ENCODE peak calls at places on chromosome X, in nine cellular contexts. Q is CD4-positive, alpha-beta memory T cell; A is fibroblast of lung; Z is colonic mucosa; E is mesendoderm; T is psoas muscle; H is Peyer's patch; M is suprapubic skin; J is effector memory CD4-positive, alpha-beta T cell. X is an unnamed sample.

GRCh38 chrX:129808829-129809745 is 29.3 kb downstream of the SASH3 start:
- DNase-seq in Q (no peak), A (peak; percentile 47), Z (no peak), E (no peak), T (no peak), H (no peak), M (no peak), J (no peak), X (no peak)

GRCh38 chrX:150165776-150166610 is 197.1 kb upstream of the MAMLD1 start:
- DNase-seq in Q (no peak), A (peak; percentile 38), Z (no peak), E (no peak), T (no peak), H (no peak), M (no peak), J (no peak), X (no peak)

GRCh38 chrX:45747905-45748304 is 547.2 kb upstream of the DIPK2B start:
- DNase-seq in Q (no peak), A (peak; percentile 67), Z (no peak), E (no peak), T (no peak), H (no peak), M (no peak), J (no peak), X (no peak)

GRCh38 chrX:1679238-1679637 is 64.4 kb downstream of the ASMT start:
- DNase-seq in Q (peak; percentile 58), A (peak; percentile 6), Z (no peak), E (no peak), T (no peak), H (no peak), M (no peak), J (peak; percentile 19), X (no peak)

GRCh38 chrX:50157545-50158125 is 43.2 kb downstream of the AKAP4 start:
- DNase-seq in Q (no peak), A (no peak), Z (peak; percentile 64), E (no peak), T (no peak), H (peak; percentile 48), M (no peak), J (no peak), X (no peak)

GRCh38 chrX:71935542-71935941 is 24.9 kb downstream of the NHSL2 start:
- DNase-seq in Q (no peak), A (no peak), Z (no peak), E (peak; percentile 52), T (peak; percentile 53), H (no peak), M (no peak), J (no peak), X (peak; percentile 6)

GRCh38 chrX:101385795-101386541 is at the start of gene BTK:
- DNase-seq in Q (no peak), A (no peak), Z (no peak), E (peak; percentile 22), T (no peak), H (no peak), M (no peak), J (no peak), X (no peak)

GRCh38 chrX:130560558-130560957 is 158.8 kb downstream of the RBMX2 start:
- DNase-seq in Q (no peak), A (no peak), Z (no peak), E (no peak), T (no peak), H (no peak), M (no peak), J (no peak), X (no peak)

GRCh38 chrX:76279007-76279406 is 106.1 kb downstream of the PBDC1 start:
- DNase-seq in Q (peak; percentile 32), A (peak; percentile 21), Z (peak; percentile 54), E (peak; percentile 76), T (no peak), H (no peak), M (no peak), J (no peak), X (peak; percentile 0)

GRCh38 chrX:108070891-108071290 is 20.5 kb downstream of the PSMD10 start:
- DNase-seq in Q (no peak), A (peak; percentile 79), Z (no peak), E (no peak), T (no peak), H (no peak), M (no peak), J (no peak), X (no peak)

GRCh38 chrX:136354201-136354600 is 53.4 kb downstream of the ADGRG4 start:
- DNase-seq in Q (no peak), A (no peak), Z (no peak), E (no peak), T (no peak), H (no peak), M (no peak), J (no peak), X (no peak)

GRCh38 chrX:46754450-46755075 is 4.4 kb downstream of the SLC9A7 start:
- DNase-seq in Q (no peak), A (no peak), Z (no peak), E (no peak), T (no peak), H (no peak), M (no peak), J (no peak), X (no peak)

GRCh38 chrX:9859711-9860555 is 73.7 kb downstream of the SHROOM2 start:
- DNase-seq in Q (no peak), A (peak; percentile 86), Z (no peak), E (no peak), T (no peak), H (no peak), M (no peak), J (no peak), X (no peak)

GRCh38 chrX:50691820-50692219 is 122.2 kb downstream of the SHROOM4 start:
- DNase-seq in Q (no peak), A (peak; percentile 23), Z (peak; percentile 21), E (peak; percentile 72), T (no peak), H (no peak), M (no peak), J (no peak), X (no peak)

GRCh38 chrX:155747520-155747919 is 133.6 kb upstream of the VAMP7 start:
- DNase-seq in Q (no peak), A (no peak), Z (peak; percentile 73), E (no peak), T (peak; percentile 46), H (peak; percentile 57), M (no peak), J (no peak), X (no peak)

GRCh38 chrX:65596270-65596669 is 61.7 kb upstream of the LAS1L start:
- DNase-seq in Q (peak; percentile 84), A (peak; percentile 66), Z (no peak), E (peak; percentile 50), T (no peak), H (no peak), M (no peak), J (peak; percentile 42), X (no peak)

GRCh38 chrX:34849371-34849770 is 93.2 kb upstream of the FAM47B start:
- DNase-seq in Q (no peak), A (peak; percentile 61), Z (no peak), E (no peak), T (no peak), H (no peak), M (no peak), J (no peak), X (no peak)

GRCh38 chrX:107845625-107846024 is 20.0 kb downstream of the MID2 start:
- DNase-seq in Q (no peak), A (no peak), Z (no peak), E (peak; percentile 13), T (no peak), H (no peak), M (no peak), J (no peak), X (no peak)

GRCh38 chrX:70253377-70254062 is 6.5 kb downstream of the P2RY4 start:
- DNase-seq in Q (no peak), A (peak; percentile 39), Z (no peak), E (peak; percentile 22), T (no peak), H (no peak), M (no peak), J (no peak), X (no peak)
- H3K27ac ChIP-seq in Q (no peak overlapping the region), A (no peak overlapping the region), Z (no peak overlapping the region), E (no peak overlapping the region), T (no peak overlapping the region), H (no peak overlapping the region), M (no peak overlapping the region), J (no peak overlapping the region), X (no peak overlapping the region)

GRCh38 chrX:33160273-33160672 is 51.1 kb downstream of the DMD start:
- DNase-seq in Q (no peak), A (no peak), Z (no peak), E (no peak), T (no peak), H (no peak), M (no peak), J (no peak), X (no peak)
- H3K27ac ChIP-seq in Q (no peak overlapping the region), A (no peak overlapping the region), Z (no peak overlapping the region), E (no peak overlapping the region), T (peak overlapping the region; percentile 51), H (no peak overlapping the region), M (no peak overlapping the region), J (no peak overlapping the region), X (no peak overlapping the region)

GRCh38 chrX:119756926-119757635 is 1.3 kb upstream of the SOWAHD start:
- DNase-seq in Q (no peak), A (no peak), Z (no peak), E (peak; percentile 23), T (no peak), H (no peak), M (no peak), J (no peak), X (no peak)
- H3K27ac ChIP-seq in Q (peak overlapping the region; percentile 67), A (no peak overlapping the region), Z (peak overlapping the region; percentile 88), E (no peak overlapping the region), T (no peak overlapping the region), H (peak overlapping the region; percentile 75), M (no peak overlapping the region), J (peak overlapping the region; percentile 61), X (no peak overlapping the region)

GRCh38 chrX:15816886-15817285 is 26.6 kb downstream of the ZRSR2 start:
- DNase-seq in Q (peak; percentile 65), A (peak; percentile 48), Z (no peak), E (peak; percentile 72), T (no peak), H (no peak), M (no peak), J (peak; percentile 4), X (no peak)

GRCh38 chrX:15814811-15815210 is 24.5 kb downstream of the ZRSR2 start:
- DNase-seq in Q (no peak), A (no peak), Z (no peak), E (no peak), T (no peak), H (no peak), M (no peak), J (no peak), X (no peak)

GRCh38 chrX:15815779-15816452 is 25.6 kb downstream of the ZRSR2 start:
- DNase-seq in Q (no peak), A (no peak), Z (no peak), E (peak; percentile 87), T (no peak), H (no peak), M (no peak), J (no peak), X (no peak)

GRCh38 chrX:15820106-15821073 is 30.1 kb downstream of the ZRSR2 start:
- DNase-seq in Q (no peak), A (peak; percentile 54), Z (no peak), E (no peak), T (no peak), H (no peak), M (no peak), J (no peak), X (no peak)

DNA sequence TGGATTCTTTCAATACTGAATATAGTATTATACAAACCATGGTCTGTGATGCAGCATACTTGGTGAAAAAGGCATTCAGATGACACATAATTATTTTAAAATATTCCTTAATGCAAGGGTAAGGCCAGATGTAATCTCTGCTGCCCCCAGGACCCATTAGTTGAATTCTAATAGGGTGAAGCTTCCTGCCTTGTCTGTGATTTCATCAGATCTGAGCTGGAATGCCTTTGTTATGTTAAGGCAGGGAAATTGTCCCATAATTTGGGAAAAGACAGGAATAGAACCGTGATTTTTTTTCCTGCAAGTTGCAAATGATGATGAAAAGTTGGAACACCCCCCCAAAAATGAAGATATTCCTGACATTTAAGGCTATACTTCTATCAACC is 26.2 kb downstream of the ZRSR2 start:
- DNase-seq in Q (no peak), A (no peak), Z (no peak), E (peak; percentile 75), T (no peak), H (no peak), M (no peak), J (no peak), X (no peak)
- H3K27ac ChIP-seq in Q (no peak overlapping the region), A (no peak overlapping the region), Z (no peak overlapping the region), E (no peak overlapping the region), T (no peak overlapping the region), H (no peak overlapping the region), M (no peak overlapping the region), J (peak overlapping the region; percentile 15), X (no peak overlapping the region)

X was measured in substantia nigra.